ENCODE peak calls at places on chromosomes 6 and 20, in seven cellular contexts. W, I, E, K, D, P and A are unnamed samples.

GRCh38 chr6:160110724-160111123 is 10.9 kb upstream of the SLC22A1 start:
- DNase-seq in W (no peak), I (no peak), E (no peak), K (peak), D (peak), P (no peak), A (no peak)

GRCh38 chr20:47989957-47990356 is 204.7 kb upstream of the SULF2 start:
- DNase-seq in W (no peak), I (no peak), E (no peak), K (no peak), D (no peak), P (no peak), A (no peak)

GRCh38 chr20:43985121-43985520 is 70.5 kb downstream of the TOX2 start:
- DNase-seq in W (no peak), I (no peak), E (no peak), K (no peak), D (no peak), P (no peak), A (no peak)

GRCh38 chr6:28712982-28713381 is 187.3 kb downstream of the GPX5 start:
- DNase-seq in W (no peak), I (no peak), E (no peak), K (no peak), D (no peak), P (no peak), A (no peak)

GRCh38 chr6:56370591-56371198 is 123.3 kb upstream of the COL21A1 start:
- DNase-seq in W (no peak), I (no peak), E (no peak), K (peak), D (peak), P (no peak), A (no peak)

GRCh38 chr20:21995461-21995860 is 290.0 kb downstream of the PAX1 start:
- DNase-seq in W (no peak), I (no peak), E (no peak), K (no peak), D (no peak), P (no peak), A (no peak)

GRCh38 chr6:57265755-57266221 is 43.7 kb upstream of the RAB23 start:
- DNase-seq in W (no peak), I (no peak), E (no peak), K (peak), D (peak), P (no peak), A (no peak)

GRCh38 chr6:119536666-119537065 is 187.1 kb upstream of the MAN1A1 start:
- DNase-seq in W (no peak), I (no peak), E (no peak), K (no peak), D (no peak), P (no peak), A (no peak)

GRCh38 chr6:2471474-2471873 is 226.1 kb upstream of the GMDS start:
- DNase-seq in W (no peak), I (no peak), E (no peak), K (no peak), D (no peak), P (no peak), A (no peak)

GRCh38 chr6:39882567-39882953 is 51.7 kb downstream of the MOCS1 start:
- DNase-seq in W (no peak), I (no peak), E (no peak), K (peak), D (peak), P (no peak), A (no peak)

GRCh38 chr6:1396952-1397868 is 7.8 kb downstream of the FOXF2 start:
- DNase-seq in W (peak), I (peak), E (peak), K (peak), D (peak), P (peak), A (peak)

GRCh38 chr6:169071394-169071793 is 182.3 kb downstream of the THBS2 start:
- DNase-seq in W (no peak), I (no peak), E (no peak), K (no peak), D (no peak), P (no peak), A (no peak)

GRCh38 chr6:13590574-13591153 is 16.3 kb downstream of the SIRT5 start:
- DNase-seq in W (no peak), I (no peak), E (no peak), K (no peak), D (no peak), P (no peak), A (no peak)

GRCh38 chr20:48247961-48248360 is 462.7 kb upstream of the SULF2 start:
- DNase-seq in W (no peak), I (no peak), E (no peak), K (no peak), D (no peak), P (no peak), A (no peak)

GRCh38 chr20:9206486-9206885 is 137.6 kb downstream of the PLCB4 start:
- DNase-seq in W (no peak), I (no peak), E (no peak), K (no peak), D (no peak), P (no peak), A (no peak)

GRCh38 chr20:11511816-11512215 is 405.9 kb upstream of the BTBD3 start:
- DNase-seq in W (no peak), I (no peak), E (no peak), K (no peak), D (no peak), P (no peak), A (no peak)

GRCh38 chr20:9454781-9455180 is 59.6 kb upstream of the LAMP5 start:
- DNase-seq in W (no peak), I (no peak), E (no peak), K (peak), D (no peak), P (no peak), A (no peak)

GRCh38 chr20:38304845-38305447 is 990 bp downstream of the BPI start:
- DNase-seq in W (peak), I (no peak), E (peak), K (peak), D (peak), P (no peak), A (peak)

GRCh38 chr6:34867484-34867883 is 20.4 kb downstream of the TAF11 start:
- DNase-seq in W (no peak), I (no peak), E (no peak), K (peak), D (no peak), P (no peak), A (no peak)
- TF ChIP-seq CTCF in W (no peak), I (no peak), E (no peak), K (no peak), D (peak), P (no peak), A (no peak)

GRCh38 chr6:17987576-17988421 is at the start of gene KIF13A:
- DNase-seq in W (peak), I (peak), E (peak), K (peak), D (peak), P (peak), A (peak)
- TF ChIP-seq CTCF in W (peak), I (peak), E (no peak), K (peak), D (peak), P (no peak), A (peak)

GRCh38 chr20:17964632-17965031 is 4.0 kb downstream of the SNX5 start:
- DNase-seq in W (no peak), I (no peak), E (no peak), K (no peak), D (no peak), P (no peak), A (no peak)

GRCh38 chr20:17968366-17969275 is at the start of the genes MGME1 and SNX5:
- DNase-seq in W (peak), I (peak), E (peak), K (peak), D (peak), P (peak), A (peak)

GRCh38 chr20:17965042-17965697 is 3.4 kb downstream of the SNX5 start:
- DNase-seq in W (no peak), I (no peak), E (no peak), K (no peak), D (no peak), P (no peak), A (no peak)

GRCh38 chr20:17967595-17968365 is 814 bp downstream of the SNX5 start:
- DNase-seq in W (no peak), I (no peak), E (no peak), K (peak), D (no peak), P (no peak), A (no peak)

DNA sequence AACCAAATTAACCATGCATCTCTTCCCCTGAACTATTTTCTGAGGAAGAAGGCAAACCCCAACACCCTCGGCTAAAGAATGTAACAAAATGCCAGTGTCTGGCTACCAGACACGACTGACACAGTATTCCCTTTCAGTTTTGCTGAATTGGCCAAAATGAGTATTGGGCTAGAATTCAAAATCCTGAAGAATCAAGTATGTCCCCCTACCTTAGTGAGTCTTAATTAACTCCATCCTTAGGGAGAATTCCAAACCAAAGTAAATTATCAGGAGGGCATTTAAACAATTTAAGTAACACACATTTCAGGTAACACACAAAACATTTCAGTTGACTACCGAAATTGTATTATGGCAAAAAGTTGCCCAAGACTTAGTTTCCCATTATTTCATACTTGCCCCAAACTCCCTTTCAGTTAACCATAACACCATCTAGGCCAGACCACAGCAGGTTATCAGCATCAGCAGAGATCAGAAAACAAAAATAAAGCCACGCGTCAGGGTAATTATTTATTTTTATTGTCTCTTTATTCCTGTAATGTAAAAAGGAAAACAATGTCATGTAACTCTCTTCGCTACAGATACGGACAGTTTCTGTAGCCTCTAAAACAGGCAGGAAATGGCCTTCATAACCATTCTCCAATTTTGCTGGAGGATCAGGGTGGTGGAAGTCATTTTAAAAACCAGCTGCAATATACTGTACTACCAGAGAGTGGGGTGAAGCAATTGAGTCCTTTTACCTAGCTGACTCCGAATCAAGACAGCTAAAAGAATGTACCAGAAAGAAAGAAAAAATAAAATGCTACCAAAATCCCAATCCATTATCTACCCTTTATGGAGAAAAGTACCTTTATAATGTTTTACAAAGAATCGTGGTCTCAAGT is 1.9 kb downstream of the SNX5 start:
- DNase-seq in W (no peak), I (no peak), E (no peak), K (peak), D (peak), P (no peak), A (no peak)
- TF ChIP-seq CTCF in W (peak), I (peak), E (no peak), K (peak), D (peak), P (no peak), A (no peak)

DNA sequence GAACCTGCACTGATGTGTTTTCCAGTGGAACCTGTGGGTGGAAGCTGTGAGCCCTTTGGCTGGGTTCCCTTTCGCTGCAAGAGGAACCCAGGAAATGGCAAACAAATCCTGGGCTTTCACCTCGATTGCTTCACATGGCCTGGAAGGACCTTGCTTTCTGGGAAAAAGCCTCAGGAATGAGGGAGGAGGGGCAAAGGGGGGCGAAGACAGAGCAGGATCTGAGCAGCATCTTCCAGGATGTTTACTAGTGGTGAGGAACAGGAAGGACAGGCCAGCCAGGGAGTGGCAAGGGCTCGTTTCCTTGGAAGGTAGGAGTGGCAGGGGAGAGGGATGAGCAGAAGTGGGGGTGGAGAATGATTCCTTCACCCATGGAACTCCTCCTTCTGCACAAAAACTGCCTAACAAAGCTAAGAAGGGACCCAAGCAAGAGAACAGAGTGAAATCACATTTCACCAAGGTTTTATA is 5.9 kb downstream of the SLC2A10 start:
- DNase-seq in W (no peak), I (no peak), E (peak), K (peak), D (no peak), P (no peak), A (no peak)
- TF ChIP-seq CTCF in W (no peak), I (no peak), E (no peak), K (peak), D (peak), P (no peak), A (no peak)

GRCh38 chr20:1964659-1965405 is 29.0 kb downstream of the PDYN start:
- DNase-seq in W (no peak), I (no peak), E (no peak), K (no peak), D (no peak), P (no peak), A (no peak)
- TF ChIP-seq CTCF in W (no peak), I (peak), E (no peak), K (peak), D (peak), P (no peak), A (no peak)

DNA sequence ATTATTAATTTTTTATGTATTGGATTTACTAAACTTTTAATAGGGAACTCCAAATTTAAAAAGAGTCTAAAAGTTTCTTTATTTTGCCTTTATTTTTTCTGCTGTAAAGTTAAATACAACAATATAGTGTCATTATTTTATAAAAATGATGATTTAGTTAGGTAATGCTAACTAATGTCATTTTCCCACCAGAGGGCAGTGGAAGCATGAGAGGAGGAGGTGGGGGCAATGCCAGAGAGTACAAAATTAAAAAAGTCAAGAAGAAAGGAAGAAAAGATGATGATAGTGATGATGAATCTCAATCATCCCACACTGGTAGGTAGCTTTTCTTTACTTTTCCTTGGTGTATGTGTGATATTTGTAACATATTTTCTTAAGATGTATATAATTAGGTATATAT is 20.2 kb upstream of the FHL5 start:
- DNase-seq in W (no peak), I (no peak), E (no peak), K (peak), D (no peak), P (no peak), A (no peak)
- TF ChIP-seq CTCF in W (peak), I (peak), E (no peak), K (peak), D (peak), P (no peak), A (peak)

GRCh38 chr6:78231002-78231401 is 578.2 kb downstream of the MEI4 start:
- DNase-seq in W (no peak), I (no peak), E (no peak), K (peak), D (no peak), P (no peak), A (no peak)
- TF ChIP-seq CTCF in W (no peak), I (no peak), E (no peak), K (no peak), D (no peak), P (no peak), A (no peak)

DNA sequence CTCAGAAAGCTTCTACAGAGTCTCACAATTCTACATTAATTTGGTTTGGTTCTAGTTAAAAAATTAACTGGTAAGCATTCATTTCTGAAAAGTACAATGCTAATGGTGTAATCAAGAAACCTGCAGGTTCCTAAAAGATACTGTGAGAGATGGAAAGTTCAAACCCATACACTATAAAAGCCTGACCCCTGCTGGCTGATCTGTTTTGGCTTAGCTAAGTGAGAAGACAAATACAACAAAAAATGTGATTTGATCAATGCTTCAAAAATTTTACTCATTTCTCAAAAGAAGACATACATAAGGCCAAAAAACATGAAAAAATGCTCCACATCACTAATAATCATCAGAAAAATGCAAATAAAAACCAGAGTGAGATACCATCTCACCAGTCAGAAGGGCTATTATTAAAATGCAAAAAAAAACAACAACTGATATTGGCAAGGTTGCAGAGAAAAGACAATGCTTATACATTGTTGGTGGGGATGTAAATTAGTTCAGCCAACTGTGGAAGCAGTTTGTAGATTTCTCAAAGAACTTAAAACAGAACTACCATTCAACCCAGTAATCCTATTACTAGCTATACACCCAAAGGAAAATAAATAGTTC is 102.8 kb downstream of the MOXD1 start:
- DNase-seq in W (no peak), I (no peak), E (peak), K (peak), D (peak), P (no peak), A (peak)
- TF ChIP-seq CTCF in W (peak), I (peak), E (peak), K (peak), D (peak), P (peak), A (peak)